ENCODE peak calls at places on chromosome 15, in ten cellular contexts. P, Z, S, L, W, M, N, I, J and C are unnamed samples.

GRCh38 chr15:45144775-45145174 is 15.0 kb downstream of the DUOX1 start:
- DNase-seq in P (peak), Z (no peak), J (no peak), I (no peak), M (no peak), N (no peak), W (no peak), L (no peak), S (no peak), C (no peak)

GRCh38 chr15:78045189-78045588 is 32.3 kb downstream of the TBC1D2B start:
- DNase-seq in Z (no peak), M (no peak), S (no peak), N (no peak), J (no peak), W (no peak), P (no peak), I (no peak), L (no peak), C (no peak)

GRCh38 chr15:63218114-63218808 is 28.9 kb downstream of the RAB8B start:
- DNase-seq in N (no peak), Z (no peak), W (peak), P (no peak), M (no peak), L (no peak), J (peak), I (no peak), S (no peak), C (no peak)

GRCh38 chr15:59594493-59594942 is 17.1 kb upstream of the GCNT3 start:
- DNase-seq in J (peak), P (no peak), N (no peak), S (no peak), L (no peak), W (peak), Z (peak), I (no peak), M (no peak), C (no peak)

GRCh38 chr15:78364233-78364632 is 24.1 kb downstream of the CRABP1 start:
- DNase-seq in Z (no peak), N (no peak), J (no peak), I (no peak), L (no peak), S (peak), W (no peak), P (peak), M (no peak), C (no peak)

GRCh38 chr15:40511472-40512133 is 40.8 kb downstream of the CHST14 start:
- DNase-seq in I (no peak), J (peak), W (peak), P (no peak), Z (no peak), L (no peak), M (no peak), S (peak), N (no peak), C (peak)

GRCh38 chr15:90286678-90287077 is 21.2 kb downstream of the NGRN start:
- DNase-seq in I (no peak), J (peak), M (peak), P (no peak), Z (no peak), L (no peak), W (peak), S (no peak), N (no peak), C (no peak)

GRCh38 chr15:88232771-88233170 is 23.8 kb downstream of the NTRK3 start:
- DNase-seq in J (no peak), L (no peak), P (no peak), I (no peak), W (no peak), N (no peak), Z (no peak), M (no peak), S (no peak), C (no peak)

GRCh38 chr15:46921906-46922305 is 795.4 kb upstream of the SEMA6D start:
- DNase-seq in P (no peak), J (no peak), N (no peak), L (no peak), S (no peak), M (no peak), Z (no peak), W (no peak), I (no peak), C (no peak)

GRCh38 chr15:29612096-29612495 is 210.2 kb downstream of the TJP1 start:
- DNase-seq in M (no peak), Z (peak), N (no peak), I (no peak), P (no peak), J (peak), W (no peak), S (no peak), L (no peak), C (no peak)

GRCh38 chr15:81161215-81161673 is 27.2 kb downstream of the CFAP161 start:
- DNase-seq in N (no peak), P (no peak), M (no peak), L (no peak), S (no peak), W (no peak), I (no peak), Z (no peak), J (no peak), C (no peak)

GRCh38 chr15:39504812-39505211 is 76.1 kb upstream of the THBS1 start:
- DNase-seq in W (no peak), M (no peak), Z (peak), I (no peak), S (no peak), P (no peak), L (no peak), J (peak), N (no peak), C (no peak)

GRCh38 chr15:57610130-57610529 is 18.4 kb downstream of the MYZAP start:
- DNase-seq in W (peak), I (no peak), S (no peak), Z (no peak), L (peak), J (peak), P (no peak), M (no peak), N (no peak), C (no peak)

GRCh38 chr15:82986442-82986780 is 401 bp downstream of the RAMAC start:
- DNase-seq in N (peak), L (peak), I (no peak), W (no peak), M (peak), Z (no peak), J (no peak), P (no peak), S (no peak), C (no peak)

GRCh38 chr15:69591905-69592508 is 139.4 kb downstream of the RPLP1 start:
- DNase-seq in P (no peak), I (no peak), N (no peak), W (peak), J (peak), L (no peak), S (no peak), M (no peak), Z (no peak), C (no peak)

GRCh38 chr15:62570405-62570783 is 405.3 kb upstream of the C2CD4B start:
- DNase-seq in N (no peak), S (no peak), I (no peak), J (no peak), L (no peak), P (no peak), M (no peak), Z (no peak), W (no peak), C (no peak)

GRCh38 chr15:41944313-41944940 is 27.9 kb downstream of the EHD4 start:
- DNase-seq in L (no peak), W (peak), P (no peak), M (no peak), N (no peak), I (no peak), S (no peak), Z (peak), J (peak), C (no peak)

GRCh38 chr15:48823237-48823636 is 12.4 kb upstream of the CEP152 start:
- DNase-seq in J (peak), L (no peak), I (no peak), N (no peak), S (no peak), Z (no peak), W (no peak), P (no peak), M (no peak), C (no peak)

GRCh38 chr15:22231603-22232002 is 151.3 kb downstream of the OR4M2 start:
- DNase-seq in P (no peak), M (no peak), S (no peak), W (no peak), J (no peak), N (no peak), Z (no peak), I (no peak), L (no peak), C (no peak)

GRCh38 chr15:50380089-50380488 is 25.1 kb upstream of the GABPB1 start:
- DNase-seq in N (no peak), J (peak), I (no peak), S (no peak), M (no peak), Z (no peak), L (no peak), P (no peak), W (no peak), C (no peak)

GRCh38 chr15:64746356-64746755 is 29.0 kb downstream of the RBPMS2 start:
- DNase-seq in J (no peak), M (no peak), Z (no peak), L (no peak), S (no peak), N (no peak), I (no peak), P (no peak), W (no peak), C (no peak)

GRCh38 chr15:90143176-90143655 is 40.9 kb upstream of the IDH2 start:
- DNase-seq in N (peak), L (peak), M (peak), Z (no peak), P (peak), W (peak), J (peak), I (peak), S (peak), C (peak)

GRCh38 chr15:92113832-92114231 is 260.3 kb downstream of the SLCO3A1 start:
- DNase-seq in I (no peak), L (no peak), S (no peak), J (no peak), W (no peak), P (no peak), N (no peak), Z (no peak), M (no peak), C (no peak)

GRCh38 chr15:75131269-75131643 is 70.4 kb upstream of the C15orf39 start:
- DNase-seq in Z (no peak), J (no peak), W (no peak), N (no peak), S (peak), P (no peak), M (no peak), L (no peak), I (no peak), C (no peak)

GRCh38 chr15:78033864-78034263 is 43.6 kb downstream of the TBC1D2B start:
- DNase-seq in W (no peak), M (no peak), N (no peak), L (no peak), Z (no peak), P (peak), S (no peak), I (peak), J (no peak), C (no peak)

GRCh38 chr15:27483124-27483523 is 512.1 kb downstream of the GABRG3 start:
- DNase-seq in N (no peak), P (no peak), J (no peak), M (no peak), S (no peak), L (no peak), W (no peak), I (no peak), Z (no peak), C (no peak)

GRCh38 chr15:86231864-86232801 is 152.5 kb downstream of the AGBL1 start:
- DNase-seq in L (peak), S (peak), P (no peak), M (peak), J (peak), Z (no peak), W (peak), I (no peak), N (peak), C (no peak)

GRCh38 chr15:91807122-91807521 is 46.4 kb upstream of the SLCO3A1 start:
- DNase-seq in I (no peak), P (no peak), L (no peak), J (no peak), M (no peak), W (no peak), N (no peak), S (no peak), Z (no peak), C (no peak)

GRCh38 chr15:90583471-90584252 is 53.9 kb downstream of the CRTC3 start:
- DNase-seq in P (no peak), S (peak), I (no peak), N (no peak), M (peak), W (no peak), J (no peak), L (no peak), Z (no peak), C (peak)

GRCh38 chr15:70596354-70597055 is 166.9 kb downstream of the UACA start:
- DNase-seq in I (no peak), S (no peak), M (no peak), P (no peak), Z (peak), L (no peak), N (no peak), J (peak), W (peak), C (no peak)

GRCh38 chr15:82697735-82698407 is 11.8 kb downstream of the AP3B2 start:
- DNase-seq in I (no peak), P (no peak), S (no peak), W (no peak), N (no peak), L (no peak), Z (no peak), J (no peak), M (no peak), C (no peak)

GRCh38 chr15:100241572-100242479 is 99.9 kb downstream of the ADAMTS17 start:
- DNase-seq in I (no peak), L (no peak), S (peak), M (no peak), J (peak), W (peak), N (no peak), Z (no peak), P (no peak), C (no peak)

GRCh38 chr15:78671626-78672211 is 30.7 kb upstream of the CHRNB4 start:
- DNase-seq in I (no peak), P (peak), S (no peak), N (no peak), J (no peak), M (no peak), L (no peak), W (no peak), Z (no peak), C (peak)

GRCh38 chr15:59371458-59372351 is 966 bp downstream of the MYO1E start:
- DNase-seq in I (no peak), N (no peak), J (no peak), Z (no peak), L (peak), W (peak), S (peak), M (no peak), P (peak), C (peak)

GRCh38 chr15:32649336-32649735 is 7.8 kb downstream of the SCG5 start:
- DNase-seq in M (no peak), L (peak), N (no peak), P (no peak), J (peak), Z (no peak), W (no peak), I (no peak), S (no peak), C (no peak)